ENCODE peak calls at places on chromosomes 7 and 10, in six cellular contexts. O is GM12865, L is heart right ventricle, R is cardiac fibroblast, B is nephron progenitor cell, U is dorsolateral prefrontal cortex. S is an unnamed sample.

GRCh38 chr7:35565927-35566326 is 129.0 kb downstream of the HERPUD2 start:
- DNase-seq in R (peak), U (no peak), O (no peak), B (no peak), L (no peak), S (no peak)

GRCh38 chr10:1411451-1411850 is 325.9 kb downstream of the ADARB2 start:
- DNase-seq in R (no peak), L (no peak), U (no peak), O (no peak), B (no peak), S (no peak)

GRCh38 chr10:25017247-25017590 is 807 bp downstream of the THNSL1 start:
- DNase-seq in R (no peak), U (no peak), O (no peak), L (peak), B (no peak), S (no peak)

GRCh38 chr10:88033380-88033779 is 170.0 kb downstream of the PTEN start:
- DNase-seq in U (no peak), L (no peak), O (no peak), R (no peak), B (no peak), S (no peak)

GRCh38 chr10:87935290-87936141 is 72.1 kb downstream of the PTEN start:
- DNase-seq in O (no peak), R (peak), U (no peak), B (no peak), L (no peak), S (no peak)

GRCh38 chr7:19116121-19117080 is 1.0 kb downstream of the TWIST1 start:
- DNase-seq in B (peak), R (peak), L (no peak), U (no peak), O (peak), S (no peak)

GRCh38 chr10:47370878-47371277 is 13.2 kb downstream of the ZNF488 start:
- DNase-seq in L (no peak), U (no peak), R (no peak), B (no peak), O (no peak), S (no peak)

GRCh38 chr7:103658055-103659010 is 212.3 kb upstream of the SLC26A5 start:
- DNase-seq in L (no peak), R (no peak), O (no peak), U (no peak), B (no peak), S (peak)

GRCh38 chr10:131648386-131649020 is 252.3 kb upstream of the PPP2R2D start:
- DNase-seq in R (no peak), L (no peak), O (no peak), U (no peak), B (no peak), S (no peak)

GRCh38 chr10:109556399-109556798 is 366.9 kb downstream of the XPNPEP1 start:
- DNase-seq in L (no peak), O (no peak), B (no peak), R (no peak), U (no peak), S (no peak)

GRCh38 chr10:114500643-114501042 is 96.3 kb upstream of the AFAP1L2 start:
- DNase-seq in B (no peak), L (no peak), R (no peak), U (no peak), O (no peak), S (no peak)

GRCh38 chr7:45187946-45188411 is 30.4 kb downstream of the RAMP3 start:
- DNase-seq in O (no peak), B (no peak), U (peak), L (no peak), R (no peak), S (no peak)

GRCh38 chr7:18126274-18126673 is 98.6 kb upstream of the PRPS1L1 start:
- DNase-seq in U (no peak), O (no peak), L (no peak), R (no peak), B (no peak), S (no peak)

GRCh38 chr7:29877196-29877595 is 70.9 kb downstream of the WIPF3 start:
- DNase-seq in L (no peak), U (no peak), O (no peak), B (no peak), R (peak), S (no peak)

GRCh38 chr10:4254101-4254994 is 469.3 kb upstream of the KLF6 start:
- DNase-seq in B (no peak), U (no peak), R (peak), L (no peak), O (no peak), S (peak)

GRCh38 chr10:69290993-69291392 is 12.7 kb downstream of the HK1 start:
- DNase-seq in L (no peak), B (no peak), O (no peak), U (no peak), R (no peak), S (no peak)

GRCh38 chr7:6171532-6172330 is 100.7 kb downstream of the CYTH3 start:
- DNase-seq in R (no peak), O (no peak), L (peak), U (no peak), B (peak), S (no peak)

GRCh38 chr10:62657244-62657835 is 147.2 kb upstream of the ADO start:
- DNase-seq in U (no peak), O (no peak), L (no peak), B (no peak), R (no peak), S (no peak)

GRCh38 chr7:94393251-94393758 is 1.4 kb upstream of the COL1A2 start:
- DNase-seq in R (peak), L (peak), B (peak), U (no peak), O (no peak), S (no peak)

GRCh38 chr7:126569402-126569801 is 683.3 kb downstream of the GRM8 start:
- DNase-seq in R (no peak), B (no peak), U (no peak), O (peak), L (no peak), S (no peak)

GRCh38 chr7:45073843-45074737 is 14.7 kb downstream of the NACAD start:
- DNase-seq in O (no peak), L (peak), R (no peak), B (no peak), U (peak), S (no peak)

GRCh38 chr10:49187044-49187484 is 1.1 kb downstream of the TMEM273 start:
- DNase-seq in U (no peak), L (peak), B (no peak), R (no peak), O (no peak), S (no peak)

GRCh38 chr7:39547336-39547735 is 18.9 kb upstream of the YAE1 start:
- DNase-seq in L (no peak), R (no peak), O (no peak), B (no peak), U (no peak), S (no peak)

DNA sequence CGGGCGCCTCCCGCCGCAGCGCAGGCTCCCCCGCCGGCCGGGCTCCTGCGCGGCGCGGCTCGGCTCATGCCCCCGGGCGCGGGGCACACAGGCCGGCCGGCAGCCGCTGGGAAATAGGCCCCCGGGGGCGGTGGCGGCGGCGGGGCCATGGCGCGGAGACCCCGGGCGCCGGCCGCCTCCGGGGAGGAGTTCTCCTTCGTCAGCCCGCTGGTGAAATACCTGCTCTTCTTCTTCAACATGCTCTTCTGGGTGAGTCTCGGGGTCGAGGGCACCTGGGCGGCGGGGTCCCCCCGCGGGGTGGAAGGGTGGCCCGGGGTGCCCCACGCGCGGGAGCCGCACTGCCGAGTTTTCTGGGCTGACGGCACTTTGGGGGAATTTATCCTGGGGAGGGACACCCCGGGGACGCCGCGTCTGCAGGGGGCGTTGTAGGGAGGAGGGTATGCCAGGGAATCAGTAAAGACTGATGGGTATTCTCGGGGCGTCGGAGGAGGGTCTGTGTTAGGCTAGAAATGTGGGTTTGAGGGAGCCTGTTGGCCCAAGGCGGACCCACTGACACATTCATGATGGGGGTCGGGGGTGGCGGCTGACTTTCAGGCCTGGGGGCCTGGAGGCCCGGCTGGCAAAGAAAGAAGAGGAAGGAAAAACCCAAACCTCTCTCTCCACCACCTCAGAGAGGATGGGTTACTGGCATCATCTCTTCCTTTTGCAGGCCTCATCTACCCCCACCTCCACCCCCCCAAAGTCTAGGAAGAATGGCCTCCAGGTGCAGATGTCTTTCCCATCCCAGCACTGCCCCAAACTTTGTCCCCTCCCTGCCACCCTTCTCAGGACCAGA is 544 bp downstream of the TSPAN33 start:
- DNase-seq in B (no peak), L (no peak), R (no peak), U (no peak), O (peak), S (no peak)
- TF ChIP-seq CTCF in B (no peak), L (peak), R (no peak), U (no peak), O (peak), S (peak)

GRCh38 chr7:131083781-131084180 is 243.9 kb upstream of the MKLN1 start:
- DNase-seq in B (no peak), R (no peak), L (no peak), U (no peak), O (no peak), S (no peak)

GRCh38 chr7:131090188-131090587 is 237.5 kb upstream of the MKLN1 start:
- DNase-seq in B (no peak), U (no peak), L (no peak), O (no peak), R (no peak), S (no peak)

GRCh38 chr7:131090866-131091692 is 236.6 kb upstream of the MKLN1 start:
- DNase-seq in B (no peak), R (no peak), O (no peak), L (no peak), U (no peak), S (no peak)

GRCh38 chr7:131087756-131088658 is 239.7 kb upstream of the MKLN1 start:
- DNase-seq in U (no peak), L (no peak), B (no peak), R (no peak), O (no peak), S (no peak)
- TF ChIP-seq CTCF in U (no peak), L (no peak), B (no peak), R (no peak), O (no peak), S (no peak)

GRCh38 chr7:127578036-127578684 is 7.2 kb downstream of the GCC1 start:
- DNase-seq in L (no peak), R (peak), O (no peak), B (no peak), U (no peak), S (peak)
- TF ChIP-seq CTCF in L (no peak), R (peak), O (no peak), B (no peak), U (no peak), S (peak)

GRCh38 chr7:96441551-96442104 is 119.7 kb upstream of the SLC25A13 start:
- DNase-seq in B (no peak), L (no peak), U (no peak), O (no peak), R (no peak), S (no peak)

GRCh38 chr7:96436880-96437279 is 115.0 kb upstream of the SLC25A13 start:
- DNase-seq in B (no peak), O (no peak), R (no peak), U (no peak), L (no peak), S (no peak)

GRCh38 chr7:96440328-96440727 is 118.4 kb upstream of the SLC25A13 start:
- DNase-seq in L (no peak), B (no peak), U (no peak), O (no peak), R (no peak), S (no peak)
- TF ChIP-seq CTCF in L (no peak), B (no peak), U (no peak), O (no peak), R (no peak), S (no peak)

DNA sequence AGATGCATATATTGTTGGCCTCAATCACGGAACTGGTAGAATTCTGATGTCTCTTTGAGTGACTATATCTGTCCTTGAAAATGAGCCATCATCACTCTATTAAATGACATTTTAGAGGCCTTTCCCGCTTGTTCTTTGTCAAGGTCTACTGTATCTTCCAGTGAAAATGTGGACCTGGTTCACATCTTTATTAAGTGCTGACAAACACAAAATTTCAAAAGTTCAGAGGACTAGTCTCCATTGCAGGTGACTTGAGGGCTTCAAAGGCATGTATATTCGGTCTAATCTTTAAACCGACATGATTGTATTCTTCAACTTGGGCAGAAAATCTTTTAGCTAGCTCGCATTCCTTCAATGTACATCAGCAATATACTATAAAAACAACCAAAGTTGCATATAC is 36.6 kb upstream of the VWDE start:
- DNase-seq in O (no peak), R (no peak), L (no peak), B (no peak), U (no peak), S (no peak)
- TF ChIP-seq CTCF in O (no peak), R (no peak), L (no peak), B (no peak), U (no peak), S (no peak)